ENCODE peak calls at places on chromosomes 4 and X, in six cellular contexts. Q is midbrain, X is aorta, S is lower leg skin, N is EL, U is GM04504. C is an unnamed sample.

GRCh38 chr4:169050308-169050707 is 40.3 kb upstream of the CBR4 start:
- DNase-seq in U (no peak), N (no peak), X (no peak), S (peak), Q (no peak), C (no peak)

GRCh38 chrX:41009816-41010187 is 75.4 kb upstream of the USP9X start:
- DNase-seq in N (no peak), X (no peak), Q (no peak), U (no peak), S (no peak), C (no peak)

GRCh38 chr4:147122697-147123472 is 177.2 kb upstream of the TTC29 start:
- DNase-seq in X (no peak), U (no peak), N (no peak), Q (no peak), S (no peak), C (no peak)

GRCh38 chrX:80747832-80748231 is 61.8 kb downstream of the BRWD3 start:
- DNase-seq in Q (no peak), N (peak), S (no peak), U (no peak), X (no peak), C (no peak)

GRCh38 chrX:42085836-42086235 is 162.5 kb upstream of the CASK start:
- DNase-seq in U (no peak), X (no peak), N (no peak), Q (no peak), S (no peak), C (peak)

GRCh38 chr4:139242511-139243051 is 37.4 kb downstream of the MGARP start:
- DNase-seq in Q (no peak), U (peak), N (peak), X (no peak), S (no peak), C (no peak)

GRCh38 chrX:129772796-129773431 is 6.8 kb upstream of the SASH3 start:
- DNase-seq in X (peak), Q (no peak), U (no peak), S (peak), N (no peak), C (no peak)

GRCh38 chrX:43998374-43998773 is 25.2 kb upstream of the NDP start:
- DNase-seq in X (no peak), Q (no peak), U (no peak), S (no peak), N (no peak), C (no peak)

GRCh38 chrX:35340451-35340850 is 397.9 kb downstream of the FAM47B start:
- DNase-seq in U (no peak), S (no peak), Q (no peak), N (no peak), X (no peak), C (no peak)

GRCh38 chr4:34200535-34200934 is 2043.8 kb downstream of the ARAP2 start:
- DNase-seq in N (no peak), Q (no peak), X (no peak), S (no peak), U (no peak), C (no peak)

GRCh38 chrX:15269618-15270521 is at the start of gene ASB9:
- DNase-seq in U (peak), Q (no peak), X (peak), S (no peak), N (peak), C (peak)

GRCh38 chrX:154327026-154327820 is 31.6 kb downstream of the TKTL1 start:
- DNase-seq in Q (no peak), N (peak), X (no peak), S (no peak), U (no peak), C (no peak)

GRCh38 chr4:129822708-129823504 is 727.0 kb downstream of the C4orf33 start:
- DNase-seq in X (no peak), Q (no peak), N (no peak), S (no peak), U (no peak), C (no peak)

GRCh38 chr4:83329521-83330105 is 5.0 kb downstream of the HPSE start:
- DNase-seq in Q (no peak), N (no peak), S (no peak), U (no peak), X (no peak), C (no peak)

GRCh38 chrX:12721042-12721441 is 70.2 kb upstream of the PRPS2 start:
- DNase-seq in S (no peak), N (no peak), X (no peak), Q (no peak), U (no peak), C (no peak)

GRCh38 chrX:16429391-16429790 is 220.6 kb upstream of the S100G start:
- DNase-seq in U (no peak), S (no peak), X (no peak), Q (no peak), N (no peak), C (no peak)

GRCh38 chr4:145347684-145348083 is 134.0 kb upstream of the SMAD1 start:
- DNase-seq in Q (no peak), N (peak), U (no peak), S (no peak), X (no peak), C (peak)

GRCh38 chrX:41629539-41629938 is 59.2 kb upstream of the GPR34 start:
- DNase-seq in S (no peak), N (no peak), X (no peak), Q (no peak), U (no peak), C (no peak)

GRCh38 chr4:87835732-87836131 is 3.0 kb downstream of the MEPE start:
- DNase-seq in S (no peak), N (no peak), U (no peak), Q (no peak), X (no peak), C (no peak)

GRCh38 chr4:177380730-177381287 is 61.4 kb downstream of the AGA start:
- DNase-seq in U (no peak), S (no peak), N (peak), X (no peak), Q (no peak), C (no peak)

GRCh38 chr4:10115271-10115656 is 1.3 kb downstream of the WDR1 start:
- DNase-seq in N (peak), X (no peak), Q (no peak), U (no peak), S (no peak), C (no peak)